ENCODE peak calls at places on chromosomes 1 and 21, in five cellular contexts. E is GM13977, K is dorsolateral prefrontal cortex, I is AG09309, N is H9. S is an unnamed sample.

GRCh38 chr1:220184503-220184902 is 87.8 kb downstream of the RAB3GAP2 start:
- DNase-seq in I (no peak), K (no peak), E (no peak), N (no peak), S (no peak)

GRCh38 chr1:82086739-82087138 is 286.0 kb downstream of the ADGRL2 start:
- DNase-seq in I (no peak), N (no peak), E (no peak), K (no peak), S (no peak)

GRCh38 chr21:44994016-44994365 is 54.2 kb downstream of the SLX9 start:
- DNase-seq in I (no peak), E (no peak), K (no peak), N (no peak), S (no peak)

GRCh38 chr1:166114419-166114818 is 52.4 kb downstream of the FAM78B start:
- DNase-seq in N (no peak), K (no peak), E (no peak), I (no peak), S (no peak)

GRCh38 chr1:12405325-12406217 is 175.7 kb downstream of the VPS13D start:
- DNase-seq in N (no peak), K (no peak), I (no peak), E (no peak), S (no peak)

GRCh38 chr1:68347415-68347814 is 102.3 kb downstream of the RPE65 start:
- DNase-seq in E (peak; percentile 19), I (no peak), N (no peak), K (no peak), S (no peak)

GRCh38 chr1:25245809-25246599 is 1.2 kb downstream of the RSRP1 start:
- DNase-seq in K (no peak), I (no peak), E (peak; percentile 22), N (no peak), S (no peak)

GRCh38 chr1:218665216-218665615 is 320.1 kb downstream of the TGFB2 start:
- DNase-seq in K (peak; percentile 62), I (peak; percentile 43), E (no peak), N (no peak), S (no peak)

GRCh38 chr21:43921979-43922945 is 57.2 kb downstream of the AGPAT3 start:
- DNase-seq in N (no peak), I (no peak), E (peak; percentile 74), K (no peak), S (no peak)

GRCh38 chr1:204254031-204254661 is 40.4 kb upstream of the GOLT1A start:
- DNase-seq in N (peak; percentile 46), K (no peak), E (no peak), I (peak; percentile 68), S (no peak)

GRCh38 chr1:33170351-33171274 is 11.2 kb downstream of the TRIM62 start:
- DNase-seq in E (no peak), N (no peak), I (no peak), K (peak; percentile 75), S (no peak)

DNA sequence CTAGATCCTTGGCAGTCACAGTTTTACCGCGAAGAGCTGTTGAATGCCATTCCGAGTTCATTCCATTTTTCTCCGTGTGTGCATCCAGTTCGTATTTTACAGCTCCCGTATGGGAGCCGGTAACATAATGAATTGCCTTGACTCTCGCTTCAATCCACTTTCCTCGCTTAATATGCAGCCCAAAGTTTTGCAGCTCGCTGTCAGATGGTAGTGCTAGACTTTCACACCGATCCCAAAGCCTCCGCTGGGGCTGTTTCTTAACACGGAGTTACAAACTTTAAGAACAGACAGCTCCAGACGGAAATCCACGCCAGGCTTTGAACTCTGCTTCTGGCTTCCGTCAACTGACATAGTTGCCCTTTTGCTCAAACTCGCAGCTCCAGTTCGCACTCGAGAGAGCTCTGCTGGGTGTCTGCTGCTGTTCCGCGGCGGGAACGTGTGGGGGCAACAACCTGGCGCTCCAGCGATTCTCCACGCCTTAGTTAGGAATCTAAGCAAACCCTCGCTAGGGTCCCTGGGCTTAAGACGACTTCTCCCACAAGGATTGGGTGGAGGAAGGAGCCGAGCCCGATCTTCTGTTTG is 3.5 kb upstream of the ARID1A start:
- DNase-seq in I (peak; percentile 86), K (peak; percentile 77), E (peak; percentile 81), N (peak; percentile 88), S (peak; percentile 66)
- TF ChIP-seq CTCF in I (peak; percentile 29), K (no peak), E (peak; percentile 25), N (no peak), S (no peak)

GRCh38 chr21:41045534-41046268 is 122.3 kb upstream of the BACE2 start:
- DNase-seq in E (no peak), I (no peak), N (peak; percentile 60), K (no peak), S (peak; percentile 45)

GRCh38 chr21:41048636-41049035 is 119.3 kb upstream of the BACE2 start:
- DNase-seq in K (no peak), N (no peak), I (no peak), E (no peak), S (no peak)

GRCh38 chr21:41048141-41048540 is 119.8 kb upstream of the BACE2 start:
- DNase-seq in N (no peak), K (no peak), I (no peak), E (no peak), S (no peak)

GRCh38 chr21:41043008-41043407 is 125.0 kb upstream of the BACE2 start:
- DNase-seq in N (no peak), I (no peak), E (no peak), K (no peak), S (no peak)
- TF ChIP-seq CTCF in N (peak; percentile 62), I (no peak), E (no peak), K (no peak), S (no peak)

DNA sequence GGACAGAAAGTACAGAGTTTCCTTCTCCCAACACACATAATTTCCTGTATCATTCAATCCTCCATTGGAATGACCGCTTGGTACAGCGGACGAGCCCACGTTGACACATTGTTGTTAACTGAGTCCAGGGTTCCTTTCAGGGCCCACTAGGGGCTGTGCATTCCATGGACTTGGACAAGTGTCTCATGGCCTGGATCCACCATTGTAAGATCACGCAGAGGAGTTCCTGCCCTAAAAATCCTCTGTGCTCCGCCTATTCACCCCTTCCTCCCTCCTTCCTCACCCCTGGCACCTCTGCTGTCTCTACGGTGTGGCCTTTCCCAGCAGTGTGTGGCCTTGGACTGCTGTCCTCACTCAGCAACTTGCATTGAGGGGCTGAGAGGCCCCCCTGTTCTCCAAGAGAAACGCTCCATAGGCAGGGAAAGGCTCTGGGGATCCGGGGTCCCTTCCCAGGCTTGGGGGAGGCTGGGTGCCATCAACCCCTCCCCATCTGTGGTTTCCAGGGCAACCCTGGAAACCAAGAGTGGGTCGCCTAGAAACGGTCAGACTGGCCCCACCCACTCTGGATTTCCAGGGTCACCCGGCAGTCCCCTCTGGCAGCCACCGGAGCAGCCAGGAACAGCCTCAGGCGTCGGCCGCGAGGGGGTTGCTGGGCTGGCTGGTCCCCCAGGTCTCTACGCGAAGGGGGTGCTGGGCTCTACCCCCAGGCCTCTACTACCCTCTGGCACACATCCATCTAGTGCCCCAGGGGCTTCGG is 50.9 kb downstream of the MEGF6 start:
- DNase-seq in I (no peak), K (no peak), E (no peak), N (no peak), S (no peak)
- TF ChIP-seq CTCF in I (no peak), K (no peak), E (no peak), N (no peak), S (no peak)

GRCh38 chr1:1014896-1015681 is 1.8 kb downstream of the ISG15 start:
- DNase-seq in K (no peak), N (peak; percentile 52), I (no peak), E (no peak), S (no peak)
- TF ChIP-seq CTCF in K (peak; percentile 44), N (peak; percentile 44), I (peak; percentile 43), E (peak; percentile 49), S (no peak)

GRCh38 chr21:37547615-37547975 is 181.0 kb downstream of the DYRK1A start:
- DNase-seq in K (no peak), E (no peak), N (no peak), I (no peak), S (no peak)

GRCh38 chr21:37548521-37548981 is 182.0 kb downstream of the DYRK1A start:
- DNase-seq in N (no peak), E (no peak), I (no peak), K (no peak), S (no peak)

GRCh38 chr21:37546949-37547614 is 180.5 kb downstream of the DYRK1A start:
- DNase-seq in N (no peak), I (no peak), E (no peak), K (no peak), S (no peak)

GRCh38 chr21:37542512-37542911 is 175.9 kb downstream of the DYRK1A start:
- DNase-seq in K (no peak), E (no peak), I (no peak), N (no peak), S (no peak)

GRCh38 chr21:37546299-37546908 is 179.8 kb downstream of the DYRK1A start:
- DNase-seq in K (no peak), N (no peak), E (no peak), I (no peak), S (no peak)
- TF ChIP-seq CTCF in K (no peak), N (peak; percentile 54), E (no peak), I (no peak), S (no peak)

GRCh38 chr1:235073331-235073967 is 55.2 kb downstream of the TOMM20 start:
- DNase-seq in N (no peak), K (no peak), E (no peak), I (no peak), S (no peak)
- TF ChIP-seq CTCF in N (no peak), K (no peak), E (no peak), I (no peak), S (no peak)

GRCh38 chr1:38044224-38045215 is 2.1 kb downstream of the POU3F1 start:
- DNase-seq in N (no peak), K (no peak), I (no peak), E (no peak), S (no peak)
- TF ChIP-seq CTCF in N (no peak), K (no peak), I (no peak), E (no peak), S (no peak)

DNA sequence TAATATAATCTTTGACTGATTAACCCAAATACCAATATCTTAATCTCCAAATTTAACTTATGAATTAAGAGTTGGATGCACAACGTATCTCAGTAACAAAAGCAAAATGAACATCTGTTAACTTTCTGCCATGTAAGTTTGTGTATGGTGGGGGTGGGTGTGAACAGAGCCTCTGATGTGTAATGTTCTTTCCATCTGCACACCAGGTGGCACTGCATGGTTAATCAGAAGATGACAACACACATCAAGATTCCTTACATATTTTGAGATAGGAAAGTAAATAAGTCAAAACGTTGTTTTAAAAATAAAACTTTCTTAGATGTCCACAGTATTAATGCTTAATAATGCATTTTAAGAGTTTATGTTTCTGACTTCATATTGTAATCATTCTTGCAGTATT is 251.9 kb downstream of the DPYD start:
- DNase-seq in N (no peak), E (no peak), I (peak; percentile 13), K (no peak), S (no peak)
- TF ChIP-seq CTCF in N (no peak), E (no peak), I (peak; percentile 38), K (peak; percentile 16), S (no peak)